ENCODE peak calls at places on chromosomes 12 and 14, in nine cellular contexts. Y is MM.1S; I is OCI-LY7; Q is CD8-positive, alpha-beta T cell; D is keratinocyte; R is left ventricle myocardium inferior; Z is A549; U is Panc1; P is breast epithelium. O is an unnamed sample.
A peak's percentile ranks its signal among the peaks of the same experiment; 100 is the strongest.

GRCh38 chr12:57049890-57050289 is at the start of gene MYO1A:
- DNase-seq in Y (no peak), I (no peak), Q (no peak), D (no peak), R (no peak), Z (peak; percentile 22), U (no peak), P (no peak), O (no peak)

GRCh38 chr12:97557116-97557515 is 94.5 kb downstream of the RMST start:
- DNase-seq in Y (no peak), I (no peak), Q (no peak), D (no peak), R (no peak), Z (no peak), U (no peak), P (no peak), O (no peak)

GRCh38 chr12:56120158-56120846 is 2.2 kb downstream of the ZC3H10 start:
- DNase-seq in Y (no peak), I (no peak), Q (no peak), D (no peak), R (no peak), Z (no peak), U (no peak), P (no peak), O (no peak)

GRCh38 chr14:52012635-52013034 is 23.3 kb downstream of the RTRAF start:
- DNase-seq in Y (no peak), I (no peak), Q (no peak), D (no peak), R (peak; percentile 76), Z (no peak), U (no peak), P (no peak), O (peak; percentile 50)

GRCh38 chr12:4119157-4119761 is 154.3 kb upstream of the CCND2 start:
- DNase-seq in Y (peak; percentile 99), I (no peak), Q (no peak), D (no peak), R (no peak), Z (no peak), U (no peak), P (no peak), O (no peak)

GRCh38 chr12:27615331-27615891 is 80.8 kb upstream of the REP15 start:
- DNase-seq in Y (no peak), I (no peak), Q (no peak), D (no peak), R (no peak), Z (peak; percentile 44), U (no peak), P (no peak), O (no peak)

GRCh38 chr14:88962356-88962755 is 137.9 kb downstream of the TTC8 start:
- DNase-seq in Y (no peak), I (no peak), Q (no peak), D (no peak), R (no peak), Z (no peak), U (no peak), P (no peak), O (no peak)

GRCh38 chr14:95265106-95266094 is 54.3 kb downstream of the CLMN start:
- DNase-seq in Y (peak; percentile 66), I (peak; percentile 90), Q (no peak), D (peak; percentile 97), R (no peak), Z (peak; percentile 97), U (peak; percentile 95), P (no peak), O (no peak)

GRCh38 chr12:69163681-69164362 is 75.5 kb upstream of the CPSF6 start:
- DNase-seq in Y (no peak), I (no peak), Q (no peak), D (no peak), R (no peak), Z (no peak), U (no peak), P (no peak), O (no peak)

GRCh38 chr14:68785817-68786490 is 6.9 kb downstream of the ZFP36L1 start:
- DNase-seq in Y (no peak), I (no peak), Q (peak; percentile 63), D (no peak), R (no peak), Z (peak; percentile 87), U (no peak), P (no peak), O (peak; percentile 16)

GRCh38 chr14:61420326-61420725 is 98.9 kb downstream of the PRKCH start:
- DNase-seq in Y (no peak), I (no peak), Q (peak; percentile 66), D (peak; percentile 61), R (no peak), Z (peak; percentile 12), U (no peak), P (no peak), O (no peak)

GRCh38 chr14:50944647-50945413 is 547 bp upstream of the PYGL start:
- DNase-seq in Y (no peak), I (no peak), Q (no peak), D (no peak), R (peak; percentile 52), Z (peak; percentile 75), U (no peak), P (peak; percentile 61), O (peak; percentile 79)

DNA sequence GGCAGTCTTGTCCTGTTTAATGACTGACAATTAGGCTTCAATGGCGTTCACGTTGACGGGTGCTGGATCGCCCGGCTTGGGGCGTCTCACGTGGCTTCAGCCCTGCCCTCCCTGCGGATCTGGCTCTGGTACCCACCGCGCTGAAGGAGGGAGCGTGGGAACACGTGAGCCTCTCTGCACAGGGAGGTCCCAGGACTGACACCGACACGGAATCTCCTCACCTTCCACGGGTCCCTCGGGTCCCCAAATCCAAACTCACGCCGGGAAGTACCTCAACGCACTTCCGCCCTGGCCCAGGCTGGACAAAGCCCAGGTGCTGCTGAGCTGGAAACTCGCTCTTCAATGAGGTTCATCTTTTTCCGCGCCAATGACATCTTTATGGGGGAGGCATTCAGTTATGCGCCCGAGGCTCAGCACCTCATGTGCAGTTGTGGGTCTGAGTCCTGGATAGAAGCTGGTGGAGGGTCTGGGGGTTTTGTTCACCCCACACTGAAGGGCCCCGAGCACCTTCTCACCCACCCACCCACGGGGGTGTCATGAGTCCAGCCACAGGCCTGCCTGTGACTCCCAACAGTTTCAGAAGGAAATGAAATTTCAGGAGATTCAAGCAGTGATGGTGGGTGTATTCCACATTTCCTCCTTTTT is 251.8 kb upstream of the SFSWAP start:
- DNase-seq in Y (no peak), I (no peak), Q (no peak), D (no peak), R (no peak), Z (no peak), U (no peak), P (no peak), O (no peak)
- H3K4me1 ChIP-seq in Y (no peaks in the 10 kb centered on the region), I (no peaks in the 10 kb centered on the region), Q (no peaks in the 10 kb centered on the region), D (no peaks in the 10 kb centered on the region), R (no peaks in the 10 kb centered on the region), Z (no peaks in the 10 kb centered on the region), U (no peaks in the 10 kb centered on the region), P (no peaks in the 10 kb centered on the region), O (no peaks in the 10 kb centered on the region)

DNA sequence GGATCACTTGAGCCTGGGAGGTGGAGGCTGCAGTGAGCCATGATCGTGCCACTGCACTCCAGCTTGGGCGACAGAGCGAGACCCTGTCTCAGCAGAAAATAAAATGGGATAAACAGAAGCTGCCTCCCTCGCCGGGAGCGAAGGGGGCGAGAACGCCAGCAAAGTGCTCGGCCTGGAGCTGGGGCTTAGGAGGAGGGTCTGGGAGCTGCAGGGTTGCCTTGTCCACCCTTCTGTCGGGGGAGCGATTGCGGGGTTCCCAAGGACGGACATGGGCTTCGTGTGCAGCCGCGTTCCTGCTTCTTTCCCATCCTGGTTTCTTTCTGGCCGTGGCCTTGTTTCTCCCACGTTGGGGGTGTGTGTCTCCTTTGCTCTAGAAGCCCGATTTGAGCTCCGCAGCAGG is 27.9 kb upstream of the MLXIP start:
- DNase-seq in Y (no peak), I (no peak), Q (no peak), D (no peak), R (no peak), Z (no peak), U (no peak), P (no peak), O (no peak)
- H3K27ac ChIP-seq in Y (no peak overlapping the region), I (no peak overlapping the region), Q (no peak overlapping the region), D (no peak overlapping the region), R (peak overlapping the region; percentile 91), Z (no peak overlapping the region), U (no peak overlapping the region), P (peak overlapping the region; percentile 55), O (peak overlapping the region; percentile 76)

DNA sequence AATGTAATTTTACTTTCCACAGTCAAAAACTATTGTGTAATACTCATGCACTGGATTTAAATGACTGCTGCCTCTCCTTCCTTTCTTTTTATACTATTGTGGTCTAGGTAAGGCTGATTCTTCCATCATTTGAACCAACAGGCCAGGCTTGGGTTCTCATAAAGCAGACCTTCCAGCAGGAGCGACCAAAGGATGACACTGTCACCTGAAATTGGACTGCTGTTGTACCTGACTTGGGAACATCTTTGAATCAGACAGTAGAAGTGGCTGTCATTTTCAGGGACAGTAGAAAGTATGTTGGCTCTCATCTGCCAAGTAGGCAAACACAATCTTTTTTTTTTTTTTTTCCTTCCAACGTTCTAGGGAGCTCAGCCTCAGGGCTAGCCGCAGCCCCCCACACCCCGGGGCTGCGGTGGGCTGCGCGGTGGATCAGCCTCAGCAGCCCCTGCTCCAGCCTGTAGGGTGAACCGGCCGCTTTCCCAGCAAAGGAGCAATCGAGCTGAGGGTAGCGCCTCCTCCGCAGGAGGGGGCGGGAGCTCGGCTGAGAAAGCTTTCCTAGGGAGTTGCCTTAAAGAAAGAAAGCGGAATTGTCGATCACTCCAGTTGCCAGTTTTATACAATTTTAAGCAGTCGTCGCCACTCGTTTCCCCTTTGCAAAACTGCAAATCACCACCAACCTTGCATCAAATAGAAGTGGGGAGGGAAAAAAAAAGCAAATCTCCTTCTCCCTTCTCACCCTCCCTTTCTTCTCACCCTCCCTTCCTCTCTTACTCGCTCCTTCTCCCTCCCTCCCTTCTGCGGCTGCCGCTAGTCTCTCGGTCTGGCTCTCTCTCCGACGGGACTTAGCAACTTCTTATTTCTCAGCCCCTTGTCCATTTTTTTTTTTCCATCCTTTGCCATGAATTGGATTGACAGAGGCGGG is at the start of gene PDE3A:
- DNase-seq in Y (peak; percentile 12), I (no peak), Q (no peak), D (no peak), R (peak; percentile 74), Z (peak; percentile 79), U (no peak), P (no peak), O (peak; percentile 71)
- TF ChIP-seq CTCF in Y (no peak), I (no peak), Q (no peak), D (no peak), R (peak; percentile 50), Z (no peak), U (no peak), P (no peak), O (peak; percentile 49)

DNA sequence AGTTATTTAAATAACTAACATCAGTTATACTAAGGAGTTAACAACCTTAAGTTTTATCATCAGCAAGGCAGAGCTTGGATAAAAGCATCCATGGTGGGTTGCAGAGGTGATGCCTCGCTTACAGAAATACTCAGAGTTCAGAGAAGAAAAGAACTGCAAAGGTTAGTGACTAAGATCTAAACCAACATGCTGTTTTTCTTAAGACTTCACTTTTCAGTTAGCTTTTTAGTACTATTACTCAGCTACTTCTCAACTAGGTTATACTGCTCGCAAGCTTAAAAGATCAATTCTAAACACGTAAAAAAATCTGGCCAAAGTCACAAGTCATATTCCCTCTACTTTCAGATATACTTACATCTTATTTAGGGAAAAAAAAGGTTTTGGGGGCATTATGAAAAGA is 2.8 kb downstream of the PPP1CC start:
- DNase-seq in Y (no peak), I (no peak), Q (no peak), D (no peak), R (no peak), Z (no peak), U (no peak), P (no peak), O (no peak)
- H3K4me1 ChIP-seq in Y (no peaks in the 10 kb centered on the region), I (peaks cover 45% of the 10 kb centered on the region), Q (peaks cover 50% of the 10 kb centered on the region), D (peaks cover 36% of the 10 kb centered on the region), R (peaks cover 88% of the 10 kb centered on the region), Z (peaks cover 48% of the 10 kb centered on the region), U (peaks cover 40% of the 10 kb centered on the region), P (peaks cover 11% of the 10 kb centered on the region), O (peaks cover 22% of the 10 kb centered on the region)

GRCh38 chr12:107590369-107591094 is 95.1 kb upstream of the PWP1 start:
- DNase-seq in Y (no peak), I (no peak), Q (no peak), D (no peak), R (peak; percentile 40), Z (no peak), U (no peak), P (no peak), O (no peak)
- H3K27ac ChIP-seq in Y (no peak overlapping the region), I (no peak overlapping the region), Q (no peak overlapping the region), D (no peak overlapping the region), R (peak overlapping the region; percentile 87), Z (no peak overlapping the region), U (no peak overlapping the region), P (no peak overlapping the region), O (no peak overlapping the region)